ENCODE peak calls at places on chromosomes 1 and 21, in six cellular contexts. I is right atrium auricular region, G is HFF-Myc, R is dorsolateral prefrontal cortex, Y is choroid plexus epithelial cell, J is GM23248. D is an unnamed sample.

GRCh38 chr1:218930472-218930871 is 243.2 kb upstream of the LYPLAL1 start:
- DNase-seq in I (no peak), G (no peak), R (no peak), Y (no peak), J (no peak), D (no peak)

GRCh38 chr1:88812366-88812765 is 79.0 kb downstream of the GTF2B start:
- DNase-seq in I (no peak), G (no peak), R (no peak), Y (no peak), J (no peak), D (no peak)

GRCh38 chr1:8409107-8409506 is 91.2 kb downstream of the SLC45A1 start:
- DNase-seq in I (no peak), G (no peak), R (no peak), Y (peak; percentile 83), J (peak; percentile 79), D (no peak)

GRCh38 chr21:26845066-26845749 is at the start of gene ADAMTS1:
- DNase-seq in I (peak; percentile 97), G (no peak), R (peak; percentile 93), Y (peak; percentile 92), J (peak; percentile 94), D (no peak)

GRCh38 chr1:27760411-27760810 is 12.6 kb upstream of the STX12 start:
- DNase-seq in I (no peak), G (no peak), R (no peak), Y (no peak), J (no peak), D (no peak)

GRCh38 chr1:103459385-103459784 is 66.1 kb upstream of the RNPC3 start:
- DNase-seq in I (no peak), G (no peak), R (no peak), Y (no peak), J (peak; percentile 35), D (no peak)

GRCh38 chr1:6782151-6782550 is 3.1 kb upstream of the CAMTA1 start:
- DNase-seq in I (no peak), G (no peak), R (no peak), Y (no peak), J (no peak), D (no peak)

GRCh38 chr1:113392541-113392940 is 2.2 kb downstream of the MAGI3 start:
- DNase-seq in I (no peak), G (no peak), R (no peak), Y (no peak), J (no peak), D (no peak)

GRCh38 chr1:165355977-165356811 is at the start of gene LMX1A:
- DNase-seq in I (no peak), G (no peak), R (no peak), Y (no peak), J (peak; percentile 35), D (no peak)

GRCh38 chr1:244092293-244093264 is 41.5 kb downstream of the ZBTB18 start:
- DNase-seq in I (no peak), G (peak; percentile 33), R (no peak), Y (peak; percentile 38), J (peak; percentile 83), D (no peak)

GRCh38 chr1:154751690-154752089 is 118.4 kb downstream of the KCNN3 start:
- DNase-seq in I (no peak), G (no peak), R (no peak), Y (peak; percentile 44), J (peak; percentile 95), D (no peak)

GRCh38 chr1:42783092-42783491 is 1.7 kb upstream of the TMEM269 start:
- DNase-seq in I (no peak), G (no peak), R (no peak), Y (no peak), J (no peak), D (no peak)

GRCh38 chr1:42786097-42786496 is 1.3 kb downstream of the TMEM269 start:
- DNase-seq in I (no peak), G (no peak), R (no peak), Y (no peak), J (no peak), D (no peak)

GRCh38 chr1:42784547-42784945 is 245 bp upstream of the TMEM269 start:
- DNase-seq in I (no peak), G (no peak), R (no peak), Y (no peak), J (no peak), D (no peak)

GRCh38 chr1:42788021-42788420 is 3.2 kb downstream of the TMEM269 start:
- DNase-seq in I (no peak), G (no peak), R (no peak), Y (no peak), J (no peak), D (no peak)

GRCh38 chr1:42784946-42785693 is at the start of gene TMEM269:
- DNase-seq in I (no peak), G (no peak), R (peak; percentile 64), Y (peak; percentile 23), J (peak; percentile 44), D (no peak)
- H3K4me3 ChIP-seq in I (peak within 1 kb of the TSS; percentile 17), G (peak within 1 kb of the TSS; percentile 24), R (peak within 1 kb of the TSS; percentile 51), Y (peak within 1 kb of the TSS; percentile 47), J (peak within 1 kb of the TSS; percentile 50), D (no peak within 1 kb of the TSS)

GRCh38 chr1:227562923-227563318 is 435 bp upstream of the ZNF678 start:
- DNase-seq in I (peak; percentile 57), G (no peak), R (no peak), Y (no peak), J (no peak), D (no peak)
- H3K4me3 ChIP-seq in I (no peak overlapping the region), G (peak overlapping the region; percentile 79), R (peak overlapping the region; percentile 80), Y (no peak overlapping the region), J (no peak overlapping the region), D (peak overlapping the region; percentile 72)

GRCh38 chr21:41369105-41369914 is 7.5 kb downstream of the MX2 start:
- DNase-seq in I (no peak), G (no peak), R (no peak), Y (peak; percentile 7), J (peak; percentile 19), D (no peak)
- H3K4me3 ChIP-seq in I (peak overlapping the region; percentile 13), G (no peak overlapping the region), R (no peak overlapping the region), Y (no peak overlapping the region), J (no peak overlapping the region), D (no peak overlapping the region)

GRCh38 chr1:221845650-221846371 is 103.9 kb upstream of the DUSP10 start:
- DNase-seq in I (peak; percentile 65), G (no peak), R (no peak), Y (peak; percentile 85), J (no peak), D (no peak)
- H3K4me3 ChIP-seq in I (no peak overlapping the region), G (no peak overlapping the region), R (no peak overlapping the region), Y (no peak overlapping the region), J (no peak overlapping the region), D (no peak overlapping the region)

GRCh38 chr1:231424950-231425805 is 3.1 kb upstream of the EGLN1 start:
- DNase-seq in I (peak; percentile 65), G (no peak), R (no peak), Y (peak; percentile 19), J (no peak), D (no peak)

GRCh38 chr1:231421971-231422797 is at the start of gene EGLN1:
- DNase-seq in I (peak; percentile 78), G (peak; percentile 76), R (peak; percentile 86), Y (peak; percentile 88), J (peak; percentile 88), D (peak; percentile 64)

GRCh38 chr1:231422798-231423309 is 767 bp upstream of the EGLN1 start:
- DNase-seq in I (no peak), G (no peak), R (no peak), Y (no peak), J (no peak), D (no peak)

GRCh38 chr1:231421616-231421970 is 494 bp downstream of the EGLN1 start:
- DNase-seq in I (no peak), G (no peak), R (peak; percentile 44), Y (peak; percentile 54), J (peak; percentile 74), D (no peak)

GRCh38 chr1:231423648-231424047 is 1.6 kb upstream of the EGLN1 start:
- DNase-seq in I (no peak), G (no peak), R (no peak), Y (no peak), J (no peak), D (no peak)
- H3K4me3 ChIP-seq in I (no peak overlapping the region), G (no peak overlapping the region), R (no peak overlapping the region), Y (no peak overlapping the region), J (no peak overlapping the region), D (no peak overlapping the region)

DNA sequence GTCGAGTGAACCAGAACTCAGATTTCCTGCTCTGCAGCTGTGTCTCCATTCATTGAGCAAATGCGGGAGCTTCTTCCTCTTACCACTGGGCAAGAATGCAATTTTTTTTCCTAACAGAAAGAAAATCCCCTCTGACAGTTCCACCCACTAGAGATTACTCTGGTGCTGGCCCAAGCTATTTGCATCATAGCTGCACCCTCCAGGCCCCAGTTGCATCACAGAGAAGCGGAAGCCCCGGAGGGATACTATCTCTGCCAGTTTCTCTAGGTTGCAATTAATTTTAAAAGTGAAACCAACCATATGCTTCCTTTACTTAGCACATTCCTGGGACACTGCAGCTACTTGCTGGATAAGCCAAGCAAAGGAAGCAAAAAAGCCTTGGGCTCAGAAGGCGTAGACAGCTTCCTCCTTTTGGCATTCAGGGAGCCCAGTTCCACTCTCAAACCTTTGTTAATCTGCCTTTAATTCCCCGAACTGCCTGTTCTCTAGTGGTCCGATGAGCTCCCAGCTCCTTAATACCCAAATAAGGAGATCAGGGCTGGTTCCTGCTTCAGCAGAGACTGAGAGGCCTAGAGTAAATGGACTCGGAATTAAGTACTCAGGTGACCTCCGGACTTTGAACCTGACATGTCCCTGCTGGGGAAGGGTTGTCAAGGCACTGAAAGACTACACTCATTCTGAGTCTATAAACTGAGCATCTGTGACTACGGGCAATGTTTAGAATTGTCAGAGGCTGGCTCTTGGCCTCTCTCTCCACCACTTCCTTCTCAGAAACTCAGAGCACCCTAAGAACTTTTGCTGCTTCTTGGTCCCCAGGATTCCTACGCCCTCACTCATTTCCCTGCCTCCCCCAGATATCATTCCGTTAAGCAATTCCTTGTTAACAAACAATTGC is 72.5 kb upstream of the TNFSF18 start:
- DNase-seq in I (peak; percentile 81), G (peak; percentile 59), R (peak; percentile 53), Y (peak; percentile 96), J (peak; percentile 89), D (no peak)
- H3K4me3 ChIP-seq in I (no peak overlapping the region), G (peak overlapping the region; percentile 14), R (peak overlapping the region; percentile 35), Y (peak overlapping the region; percentile 36), J (peak overlapping the region; percentile 67), D (no peak overlapping the region)

GRCh38 chr1:223667484-223668182 is 2.1 kb upstream of the CAPN8 start:
- DNase-seq in I (no peak), G (no peak), R (no peak), Y (no peak), J (peak; percentile 38), D (no peak)

GRCh38 chr1:223664106-223664505 is 1.4 kb downstream of the CAPN8 start:
- DNase-seq in I (no peak), G (no peak), R (no peak), Y (no peak), J (no peak), D (no peak)

GRCh38 chr1:223659711-223660110 is 5.8 kb downstream of the CAPN8 start:
- DNase-seq in I (no peak), G (no peak), R (no peak), Y (no peak), J (no peak), D (no peak)

GRCh38 chr1:223665592-223666312 is at the start of gene CAPN8:
- DNase-seq in I (no peak), G (no peak), R (no peak), Y (no peak), J (peak; percentile 20), D (no peak)

GRCh38 chr1:223662943-223663342 is 2.6 kb downstream of the CAPN8 start:
- DNase-seq in I (no peak), G (no peak), R (no peak), Y (no peak), J (no peak), D (no peak)
- H3K4me3 ChIP-seq in I (no peak overlapping the region), G (no peak overlapping the region), R (no peak overlapping the region), Y (no peak overlapping the region), J (no peak overlapping the region), D (no peak overlapping the region)

GRCh38 chr1:234214129-234214910 is 158.9 kb upstream of the COA6 start:
- DNase-seq in I (peak; percentile 51), G (no peak), R (peak; percentile 82), Y (peak; percentile 9), J (peak; percentile 63), D (no peak)
- H3K4me3 ChIP-seq in I (peak overlapping the region; percentile 14), G (peak overlapping the region; percentile 2), R (peak overlapping the region; percentile 68), Y (no peak overlapping the region), J (peak overlapping the region; percentile 64), D (peak overlapping the region; percentile 20)

D was measured in Jurkat, Clone E6-1.